ENCODE peak calls at places on chromosomes 5 and 9, in ten cellular contexts. E, A, U, P, J, H, S, C, K and R are unnamed samples.

GRCh38 chr5:63211413-63212132 is 633.0 kb downstream of the LRRC70 start:
- DNase-seq in A (no peak), U (no peak), C (peak), P (no peak), K (no peak), S (no peak), H (no peak), J (no peak), E (no peak), R (no peak)

GRCh38 chr5:89047591-89047990 is 164.6 kb upstream of the MEF2C start:
- DNase-seq in J (no peak), K (no peak), H (no peak), P (peak), E (peak), U (no peak), A (peak), S (no peak), C (no peak), R (no peak)

GRCh38 chr5:98414938-98415337 is 358.5 kb upstream of the RGMB start:
- DNase-seq in H (no peak), K (no peak), C (no peak), P (peak), S (no peak), U (no peak), A (peak), J (no peak), E (peak), R (no peak)

GRCh38 chr9:92716557-92716956 is 46.6 kb upstream of the IPPK start:
- DNase-seq in J (peak), P (peak), A (peak), E (no peak), U (peak), H (peak), S (peak), K (peak), C (peak), R (peak)

GRCh38 chr5:156400542-156400941 is 73.6 kb downstream of the SGCD start:
- DNase-seq in S (no peak), U (no peak), E (no peak), J (no peak), K (no peak), C (no peak), P (no peak), A (no peak), H (no peak), R (no peak)

GRCh38 chr5:56656816-56657740 is 158.3 kb upstream of the MAP3K1 start:
- DNase-seq in J (no peak), K (no peak), C (no peak), E (no peak), U (no peak), S (no peak), P (no peak), H (no peak), A (no peak), R (no peak)

GRCh38 chr5:65203746-65204145 is 278.0 kb downstream of the ADAMTS6 start:
- DNase-seq in E (peak), H (no peak), J (no peak), A (peak), K (no peak), S (no peak), U (no peak), C (no peak), P (peak), R (no peak)

GRCh38 chr5:14351086-14351661 is 208.0 kb downstream of the TRIO start:
- DNase-seq in J (no peak), S (no peak), E (no peak), A (no peak), P (no peak), K (no peak), C (no peak), H (no peak), U (no peak), R (no peak)

GRCh38 chr5:13957032-13957645 is 12.7 kb upstream of the DNAH5 start:
- DNase-seq in K (no peak), J (peak), U (peak), H (no peak), C (peak), P (peak), S (no peak), A (peak), E (peak), R (peak)

GRCh38 chr5:111415053-111415452 is 97.3 kb downstream of the STARD4 start:
- DNase-seq in P (no peak), E (no peak), U (no peak), S (no peak), K (no peak), H (no peak), A (no peak), J (no peak), C (no peak), R (no peak)

GRCh38 chr5:122907238-122907637 is 61.8 kb downstream of the SNX24 start:
- DNase-seq in S (no peak), J (no peak), U (no peak), E (peak), C (no peak), A (peak), K (no peak), P (no peak), H (no peak), R (no peak)

GRCh38 chr5:53766683-53767082 is 206.2 kb downstream of the NDUFS4 start:
- DNase-seq in A (no peak), C (peak), S (no peak), J (no peak), K (no peak), U (no peak), H (no peak), E (no peak), P (no peak), R (no peak)

GRCh38 chr5:134114886-134115805 is 665 bp downstream of the TCF7 start:
- DNase-seq in U (peak), A (peak), S (no peak), C (peak), H (peak), E (no peak), K (no peak), J (no peak), P (no peak), R (no peak)

GRCh38 chr5:176724472-176724871 is 77.2 kb downstream of the TSPAN17 start:
- DNase-seq in E (no peak), P (no peak), A (no peak), S (no peak), J (no peak), U (no peak), H (no peak), C (no peak), K (no peak), R (no peak)

GRCh38 chr5:141488591-141489478 is at the start of gene PCDHGC5:
- DNase-seq in E (peak), P (peak), K (no peak), S (no peak), A (peak), U (peak), C (no peak), H (no peak), J (no peak), R (peak)

GRCh38 chr5:141475625-141476131 is at the start of gene PCDHGC3:
- DNase-seq in C (peak), E (peak), S (peak), P (peak), A (peak), J (peak), U (peak), H (peak), K (peak), R (peak)

GRCh38 chr9:126155756-126156664 is 170.6 kb upstream of the MVB12B start:
- DNase-seq in K (no peak), P (no peak), A (no peak), J (no peak), U (no peak), S (no peak), E (no peak), C (no peak), H (no peak), R (no peak)

GRCh38 chr9:304519-305185 is 90.0 kb downstream of the DOCK8 start:
- DNase-seq in E (peak), K (no peak), C (no peak), H (peak), A (no peak), J (no peak), U (no peak), S (no peak), P (peak), R (no peak)

GRCh38 chr5:180960209-180960608 is 28.4 kb upstream of the BTNL3 start:
- DNase-seq in U (no peak), S (no peak), E (no peak), H (no peak), P (peak), C (no peak), A (no peak), K (no peak), J (no peak), R (no peak)

GRCh38 chr5:863244-863805 is 12.5 kb upstream of the ZDHHC11 start:
- DNase-seq in H (no peak), U (no peak), S (no peak), C (no peak), E (no peak), A (no peak), P (no peak), K (no peak), J (no peak), R (no peak)

GRCh38 chr5:178587793-178588611 is 2.2 kb downstream of the COL23A1 start:
- DNase-seq in E (no peak), A (no peak), P (no peak), H (no peak), S (no peak), K (no peak), J (no peak), C (no peak), U (no peak), R (no peak)